ENCODE peak calls at places on chromosomes 7 and 10, in six cellular contexts. J, P, E, D, Z and I are unnamed samples.

GRCh38 chr10:74081192-74081803 is 69.3 kb downstream of the AP3M1 start:
- DNase-seq in J (peak), P (peak), Z (peak), E (peak), D (no peak), I (peak)

GRCh38 chr7:158581440-158582088 is 6.1 kb downstream of the PTPRN2 start:
- DNase-seq in E (no peak), D (no peak), P (no peak), Z (no peak), J (no peak), I (no peak)

GRCh38 chr10:44975487-44976331 is 2.9 kb downstream of the DEPP1 start:
- DNase-seq in J (no peak), Z (no peak), D (no peak), E (peak), P (peak), I (no peak)

GRCh38 chr10:45612741-45613140 is 59.8 kb downstream of the ZFAND4 start:
- DNase-seq in E (no peak), J (no peak), Z (no peak), P (no peak), D (no peak), I (no peak)

GRCh38 chr7:67553378-67553777 is 556.7 kb downstream of the TYW1 start:
- DNase-seq in P (no peak), E (no peak), J (no peak), D (no peak), Z (no peak), I (no peak)

GRCh38 chr10:44506386-44506785 is 121.5 kb upstream of the CXCL12 start:
- DNase-seq in Z (no peak), D (no peak), J (no peak), P (no peak), E (no peak), I (no peak)

GRCh38 chr10:74027702-74028101 is 29.8 kb downstream of the VCL start:
- DNase-seq in E (no peak), D (no peak), J (no peak), P (no peak), Z (no peak), I (no peak)

GRCh38 chr10:70715853-70716795 is 43.8 kb downstream of the ADAMTS14 start:
- DNase-seq in Z (no peak), D (no peak), E (peak), P (peak), J (no peak), I (peak)

GRCh38 chr10:92541583-92541982 is 32.3 kb downstream of the IDE start:
- DNase-seq in J (no peak), E (no peak), D (no peak), Z (no peak), P (no peak), I (no peak)

GRCh38 chr7:80609732-80610131 is 28.7 kb upstream of the CD36 start:
- DNase-seq in E (no peak), P (no peak), J (no peak), D (no peak), Z (no peak), I (no peak)

GRCh38 chr10:83167081-83167480 is 972.2 kb upstream of the GHITM start:
- DNase-seq in Z (no peak), J (no peak), P (no peak), E (no peak), D (no peak), I (no peak)

GRCh38 chr7:561631-562393 is 42.2 kb upstream of the PDGFA start:
- DNase-seq in E (no peak), J (no peak), D (no peak), P (no peak), Z (no peak), I (no peak)

GRCh38 chr10:132115736-132116135 is 50.0 kb downstream of the JAKMIP3 start:
- DNase-seq in P (no peak), Z (no peak), J (no peak), D (no peak), E (no peak), I (no peak)